ENCODE peak calls at places on chromosomes 16 and 17, in six cellular contexts. One of them, this sample, is unnamed.

GRCh38 chr17:35890774-35891155 is 10.6 kb upstream of the CCL5 start:
- DNase-seq in HFF-Myc: no peak
- DNase-seq in astrocyte of the spinal cord: no peak
- DNase-seq in glutamatergic neuron: no peak
- DNase-seq in pancreas: no peak
- DNase-seq in upper lobe of right lung: no peak
- DNase-seq in this sample: peak; percentile 67

GRCh38 chr17:55549140-55549539 is 37.9 kb upstream of the SMIM36 start:
- DNase-seq in pancreas: no peak
- DNase-seq in upper lobe of right lung: no peak
- DNase-seq in astrocyte of the spinal cord: no peak
- DNase-seq in HFF-Myc: no peak
- DNase-seq in glutamatergic neuron: no peak
- DNase-seq in this sample: no peak

GRCh38 chr17:48537316-48537715 is 6.5 kb upstream of the HOXB1 start:
- DNase-seq in HFF-Myc: no peak
- DNase-seq in glutamatergic neuron: no peak
- DNase-seq in pancreas: no peak
- DNase-seq in astrocyte of the spinal cord: no peak
- DNase-seq in upper lobe of right lung: no peak
- DNase-seq in this sample: no peak

GRCh38 chr16:73268311-73268997 is 220.5 kb upstream of the ZFHX3 start:
- DNase-seq in HFF-Myc: no peak
- DNase-seq in glutamatergic neuron: no peak
- DNase-seq in astrocyte of the spinal cord: no peak
- DNase-seq in upper lobe of right lung: no peak
- DNase-seq in pancreas: no peak
- DNase-seq in this sample: no peak

GRCh38 chr17:15999974-16000827 is 577 bp downstream of the TTC19 start:
- DNase-seq in upper lobe of right lung: no peak
- DNase-seq in glutamatergic neuron: peak; percentile 73
- DNase-seq in astrocyte of the spinal cord: peak; percentile 38
- DNase-seq in pancreas: no peak
- DNase-seq in HFF-Myc: no peak
- DNase-seq in this sample: peak; percentile 45

GRCh38 chr17:63833026-63833740 is 5.7 kb upstream of the FTSJ3 start:
- DNase-seq in upper lobe of right lung: no peak
- DNase-seq in pancreas: no peak
- DNase-seq in glutamatergic neuron: no peak
- DNase-seq in HFF-Myc: no peak
- DNase-seq in astrocyte of the spinal cord: no peak
- DNase-seq in this sample: no peak

GRCh38 chr17:63999680-64000531 is 1.8 kb downstream of the PRR29 start:
- DNase-seq in pancreas: no peak
- DNase-seq in glutamatergic neuron: no peak
- DNase-seq in astrocyte of the spinal cord: no peak
- DNase-seq in HFF-Myc: no peak
- DNase-seq in upper lobe of right lung: no peak
- DNase-seq in this sample: no peak

GRCh38 chr17:47275245-47275984 is 21.8 kb downstream of the ITGB3 start:
- DNase-seq in HFF-Myc: peak; percentile 94
- DNase-seq in glutamatergic neuron: peak; percentile 62
- DNase-seq in upper lobe of right lung: no peak
- DNase-seq in astrocyte of the spinal cord: peak; percentile 83
- DNase-seq in pancreas: peak; percentile 42
- DNase-seq in this sample: peak; percentile 64

GRCh38 chr17:49079840-49080663 is 52.5 kb upstream of the B4GALNT2 start:
- DNase-seq in astrocyte of the spinal cord: no peak
- DNase-seq in upper lobe of right lung: no peak
- DNase-seq in HFF-Myc: no peak
- DNase-seq in glutamatergic neuron: no peak
- DNase-seq in pancreas: no peak
- DNase-seq in this sample: no peak

GRCh38 chr17:15122857-15123256 is 142.3 kb downstream of the PMP22 start:
- DNase-seq in glutamatergic neuron: no peak
- DNase-seq in astrocyte of the spinal cord: no peak
- DNase-seq in pancreas: no peak
- DNase-seq in upper lobe of right lung: no peak
- DNase-seq in HFF-Myc: no peak
- DNase-seq in this sample: no peak

GRCh38 chr17:7914771-7915610 is 1.1 kb downstream of the RNF227 start:
- DNase-seq in astrocyte of the spinal cord: peak; percentile 37
- DNase-seq in pancreas: peak; percentile 57
- DNase-seq in upper lobe of right lung: no peak
- DNase-seq in HFF-Myc: peak; percentile 10
- DNase-seq in glutamatergic neuron: no peak
- DNase-seq in this sample: no peak

GRCh38 chr17:45923511-45924268 is 29.3 kb downstream of the MAPT start:
- DNase-seq in HFF-Myc: no peak
- DNase-seq in glutamatergic neuron: no peak
- DNase-seq in upper lobe of right lung: no peak
- DNase-seq in astrocyte of the spinal cord: no peak
- DNase-seq in pancreas: no peak
- DNase-seq in this sample: no peak

GRCh38 chr16:5906351-5906750 is 808.8 kb upstream of the EEF2KMT start:
- DNase-seq in pancreas: no peak
- DNase-seq in HFF-Myc: no peak
- DNase-seq in astrocyte of the spinal cord: no peak
- DNase-seq in upper lobe of right lung: no peak
- DNase-seq in glutamatergic neuron: no peak
- DNase-seq in this sample: no peak

GRCh38 chr17:81710514-81711308 is 1.4 kb upstream of the SLC25A10 start:
- DNase-seq in astrocyte of the spinal cord: no peak
- DNase-seq in pancreas: no peak
- DNase-seq in upper lobe of right lung: no peak
- DNase-seq in HFF-Myc: no peak
- DNase-seq in glutamatergic neuron: no peak
- DNase-seq in this sample: peak; percentile 47

GRCh38 chr17:51251010-51251409 is 8.8 kb downstream of the MBTD1 start:
- DNase-seq in pancreas: no peak
- DNase-seq in astrocyte of the spinal cord: no peak
- DNase-seq in upper lobe of right lung: no peak
- DNase-seq in glutamatergic neuron: no peak
- DNase-seq in HFF-Myc: no peak
- DNase-seq in this sample: no peak

GRCh38 chr17:51741447-51741846 is 417.1 kb downstream of the CA10 start:
- DNase-seq in HFF-Myc: no peak
- DNase-seq in glutamatergic neuron: no peak
- DNase-seq in astrocyte of the spinal cord: no peak
- DNase-seq in upper lobe of right lung: no peak
- DNase-seq in pancreas: no peak
- DNase-seq in this sample: no peak

GRCh38 chr17:30323262-30323894 is 10.5 kb downstream of the TMIGD1 start:
- DNase-seq in pancreas: no peak
- DNase-seq in upper lobe of right lung: no peak
- DNase-seq in glutamatergic neuron: no peak
- DNase-seq in HFF-Myc: no peak
- DNase-seq in astrocyte of the spinal cord: no peak
- DNase-seq in this sample: no peak

GRCh38 chr16:11497329-11497805 is 89.4 kb downstream of the LITAF start:
- DNase-seq in upper lobe of right lung: peak; percentile 93
- DNase-seq in pancreas: peak; percentile 92
- DNase-seq in glutamatergic neuron: no peak
- DNase-seq in astrocyte of the spinal cord: peak; percentile 72
- DNase-seq in HFF-Myc: no peak
- DNase-seq in this sample: peak; percentile 84

GRCh38 chr16:13390093-13390985 is 488.9 kb downstream of the SHISA9 start:
- DNase-seq in HFF-Myc: no peak
- DNase-seq in upper lobe of right lung: no peak
- DNase-seq in astrocyte of the spinal cord: no peak
- DNase-seq in pancreas: no peak
- DNase-seq in glutamatergic neuron: no peak
- DNase-seq in this sample: no peak

GRCh38 chr17:19321481-19322128 is 40.9 kb downstream of the B9D1 start:
- DNase-seq in upper lobe of right lung: peak; percentile 25
- DNase-seq in HFF-Myc: no peak
- DNase-seq in astrocyte of the spinal cord: no peak
- DNase-seq in glutamatergic neuron: no peak
- DNase-seq in pancreas: no peak
- DNase-seq in this sample: no peak

GRCh38 chr16:1745900-1746692 is 25.2 kb downstream of the NME3 start:
- DNase-seq in astrocyte of the spinal cord: peak; percentile 92
- DNase-seq in HFF-Myc: no peak
- DNase-seq in glutamatergic neuron: peak; percentile 11
- DNase-seq in pancreas: no peak
- DNase-seq in upper lobe of right lung: no peak
- DNase-seq in this sample: no peak

GRCh38 chr17:72421128-72422092 is 300.6 kb downstream of the SOX9 start:
- DNase-seq in pancreas: peak; percentile 86
- DNase-seq in HFF-Myc: peak; percentile 94
- DNase-seq in glutamatergic neuron: no peak
- DNase-seq in astrocyte of the spinal cord: peak; percentile 98
- DNase-seq in upper lobe of right lung: no peak
- DNase-seq in this sample: peak; percentile 70

GRCh38 chr17:48002208-48002919 is 31.5 kb downstream of the CDK5RAP3 start:
- DNase-seq in astrocyte of the spinal cord: peak; percentile 83
- DNase-seq in pancreas: no peak
- DNase-seq in HFF-Myc: peak; percentile 25
- DNase-seq in glutamatergic neuron: no peak
- DNase-seq in upper lobe of right lung: no peak
- DNase-seq in this sample: no peak

GRCh38 chr17:4576729-4577322 is 7.5 kb upstream of the SMTNL2 start:
- DNase-seq in HFF-Myc: no peak
- DNase-seq in glutamatergic neuron: peak; percentile 78
- DNase-seq in upper lobe of right lung: peak; percentile 49
- DNase-seq in pancreas: no peak
- DNase-seq in astrocyte of the spinal cord: no peak
- DNase-seq in this sample: no peak

GRCh38 chr17:36980281-36980761 is 31.6 kb downstream of the AATF start:
- DNase-seq in astrocyte of the spinal cord: peak; percentile 29
- DNase-seq in pancreas: no peak
- DNase-seq in upper lobe of right lung: no peak
- DNase-seq in HFF-Myc: peak; percentile 66
- DNase-seq in glutamatergic neuron: no peak
- DNase-seq in this sample: no peak

GRCh38 chr16:50881953-50882352 is 140.1 kb downstream of the CYLD start:
- DNase-seq in HFF-Myc: no peak
- DNase-seq in astrocyte of the spinal cord: no peak
- DNase-seq in glutamatergic neuron: no peak
- DNase-seq in upper lobe of right lung: no peak
- DNase-seq in pancreas: no peak
- DNase-seq in this sample: no peak

DNA sequence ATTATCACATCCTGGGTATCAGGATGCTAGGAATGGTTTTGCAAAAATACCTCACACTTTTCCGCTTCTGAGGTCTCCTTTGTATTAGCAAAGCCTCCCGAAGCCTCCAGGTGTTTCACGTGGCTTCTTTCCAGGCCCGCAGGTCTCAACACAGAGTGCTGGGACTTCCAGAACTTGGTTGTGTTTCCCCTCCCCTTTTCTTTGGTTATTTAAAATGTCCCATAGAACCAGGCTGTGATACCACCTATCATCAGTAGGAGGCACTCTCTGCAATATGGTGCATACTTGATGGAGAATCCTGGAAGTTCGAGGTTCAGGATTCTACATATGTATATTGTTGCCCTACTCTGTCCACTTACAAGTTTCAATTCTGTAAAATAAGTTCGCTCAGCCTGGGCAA is 28.8 kb downstream of the ATP2C2 start:
- DNase-seq in glutamatergic neuron: no peak
- DNase-seq in HFF-Myc: no peak
- DNase-seq in pancreas: no peak
- DNase-seq in astrocyte of the spinal cord: no peak
- DNase-seq in upper lobe of right lung: peak; percentile 51
- DNase-seq in this sample: no peak
- TF ChIP-seq CTCF in glutamatergic neuron: peak; percentile 28
- TF ChIP-seq CTCF in HFF-Myc: no peak
- TF ChIP-seq CTCF in pancreas: no peak
- TF ChIP-seq CTCF in astrocyte of the spinal cord: peak; percentile 14
- TF ChIP-seq CTCF in upper lobe of right lung: peak; percentile 36
- TF ChIP-seq CTCF in this sample: no peak

DNA sequence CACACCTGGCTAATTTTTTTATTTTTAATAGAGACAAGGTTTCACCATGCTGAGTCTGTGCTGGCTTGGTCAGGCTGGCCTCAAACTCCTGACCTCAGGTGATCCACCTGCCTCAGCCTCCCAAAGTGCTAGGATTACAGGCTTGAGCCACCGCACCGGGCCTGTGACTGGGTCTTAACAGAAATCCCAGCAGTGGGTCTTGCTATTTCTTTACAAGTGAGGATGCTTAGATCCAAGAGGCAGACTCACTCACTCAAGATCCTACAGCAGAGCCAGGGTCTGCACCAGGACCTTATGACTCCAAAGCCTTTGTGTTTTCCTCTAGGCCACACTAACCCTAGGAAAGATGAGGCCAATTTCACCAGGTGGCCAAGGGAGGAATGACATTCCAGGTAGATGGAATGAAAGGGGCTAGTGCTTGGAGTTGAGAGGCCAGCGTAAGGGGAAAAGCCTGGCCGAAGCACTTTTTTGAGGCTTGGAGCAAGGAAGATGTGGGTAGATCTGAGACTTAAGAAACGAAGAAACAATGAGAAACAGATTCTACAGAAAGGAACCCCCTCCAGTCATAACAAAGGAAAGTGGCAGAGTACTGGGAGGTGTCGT is 5.7 kb upstream of the STAT5A start:
- DNase-seq in HFF-Myc: no peak
- DNase-seq in upper lobe of right lung: peak; percentile 21
- DNase-seq in pancreas: no peak
- DNase-seq in astrocyte of the spinal cord: no peak
- DNase-seq in glutamatergic neuron: no peak
- DNase-seq in this sample: no peak
- TF ChIP-seq CTCF in HFF-Myc: no peak
- TF ChIP-seq CTCF in upper lobe of right lung: no peak
- TF ChIP-seq CTCF in pancreas: no peak
- TF ChIP-seq CTCF in astrocyte of the spinal cord: no peak
- TF ChIP-seq CTCF in glutamatergic neuron: no peak
- TF ChIP-seq CTCF in this sample: no peak

DNA sequence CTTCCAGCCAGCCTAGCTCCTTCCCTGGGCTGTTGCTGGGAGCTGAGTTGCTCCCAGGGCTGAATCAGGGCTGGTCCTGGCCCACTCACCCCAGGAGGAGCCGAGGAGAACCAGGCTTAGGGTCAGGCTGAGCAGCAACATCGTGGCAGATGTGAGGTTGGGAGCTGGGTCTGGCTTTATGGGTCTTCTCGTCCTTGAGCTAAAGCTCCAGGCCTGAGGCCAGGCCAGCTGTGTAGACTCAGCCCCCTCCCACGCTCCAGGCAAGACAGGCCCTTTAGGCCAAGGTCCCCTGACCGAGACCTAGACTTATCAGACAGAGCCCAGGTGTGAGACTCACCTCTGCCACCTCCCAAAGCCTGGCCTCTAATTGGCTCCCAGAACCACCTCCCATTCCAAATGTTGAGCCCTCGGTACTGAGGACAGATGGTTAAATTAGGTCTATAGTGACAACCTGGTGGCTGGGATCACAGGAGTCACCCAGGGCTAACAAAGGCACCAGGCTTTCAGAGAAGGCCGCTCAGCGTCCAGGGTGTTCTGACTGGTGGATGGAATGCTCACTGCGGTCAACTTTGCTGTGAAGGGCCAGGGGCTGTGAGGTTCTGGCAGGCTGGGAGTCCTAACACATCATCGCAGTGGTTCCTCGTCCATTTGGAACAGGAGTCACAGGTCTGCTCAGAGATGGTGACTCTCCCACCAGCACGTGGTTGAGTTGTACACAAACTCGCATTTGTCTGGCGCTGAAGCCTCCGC is at the start of gene CTRL:
- DNase-seq in glutamatergic neuron: no peak
- DNase-seq in upper lobe of right lung: no peak
- DNase-seq in pancreas: peak; percentile 93
- DNase-seq in HFF-Myc: no peak
- DNase-seq in astrocyte of the spinal cord: no peak
- DNase-seq in this sample: no peak
- TF ChIP-seq CTCF in glutamatergic neuron: peak; percentile 11
- TF ChIP-seq CTCF in upper lobe of right lung: no peak
- TF ChIP-seq CTCF in pancreas: no peak
- TF ChIP-seq CTCF in HFF-Myc: peak; percentile 20
- TF ChIP-seq CTCF in astrocyte of the spinal cord: peak; percentile 5
- TF ChIP-seq CTCF in this sample: no peak

GRCh38 chr16:30082545-30083090 is 6.8 kb downstream of the PPP4C start:
- DNase-seq in HFF-Myc: no peak
- DNase-seq in glutamatergic neuron: no peak
- DNase-seq in upper lobe of right lung: no peak
- DNase-seq in astrocyte of the spinal cord: no peak
- DNase-seq in pancreas: no peak
- DNase-seq in this sample: no peak
- TF ChIP-seq CTCF in HFF-Myc: peak; percentile 12
- TF ChIP-seq CTCF in glutamatergic neuron: no peak
- TF ChIP-seq CTCF in upper lobe of right lung: no peak
- TF ChIP-seq CTCF in astrocyte of the spinal cord: peak; percentile 14
- TF ChIP-seq CTCF in pancreas: no peak
- TF ChIP-seq CTCF in this sample: no peak

This sample was measured in mucosa of descending colon.